ENCODE peak calls at places on chromosomes 3 and 15, in six cellular contexts. I is sigmoid colon; E is left lung; D is K562; J is activated CD8-positive, alpha-beta T cell treated with anti-CD3 and anti-CD28 coated beads for 36 hours; B is breast epithelium. O is an unnamed sample.

GRCh38 chr3:181872887-181873286 is 161.2 kb downstream of the SOX2 start:
- DNase-seq in D (no peak), B (no peak), E (no peak), I (no peak), J (no peak), O (no peak)

GRCh38 chr3:52056521-52056967 is at the start of gene DUSP7:
- DNase-seq in E (peak; percentile 95), B (no peak), I (peak; percentile 80), D (peak; percentile 70), J (peak; percentile 72), O (no peak)

GRCh38 chr15:66862111-66862815 is 160.2 kb downstream of the SMAD6 start:
- DNase-seq in D (no peak), E (no peak), J (no peak), I (no peak), B (peak; percentile 14), O (no peak)

GRCh38 chr15:70033109-70033508 is 64.6 kb downstream of the TLE3 start:
- DNase-seq in I (peak; percentile 34), J (no peak), D (no peak), E (no peak), B (no peak), O (no peak)

GRCh38 chr3:179949428-179949827 is 87.3 kb downstream of the PEX5L start:
- DNase-seq in J (no peak), I (no peak), E (no peak), D (no peak), B (no peak), O (no peak)

GRCh38 chr3:161149529-161149928 is 44.4 kb upstream of the B3GALNT1 start:
- DNase-seq in B (no peak), D (no peak), J (no peak), E (no peak), I (no peak), O (no peak)

GRCh38 chr3:119595639-119596329 is 1.9 kb upstream of the PLA1A start:
- DNase-seq in D (no peak), E (no peak), J (no peak), I (no peak), B (no peak), O (no peak)

GRCh38 chr3:119033393-119034255 is 1.0 kb downstream of the IGSF11 start:
- DNase-seq in D (no peak), E (no peak), B (no peak), J (no peak), I (no peak), O (no peak)

GRCh38 chr15:88894348-88894818 is 961 bp downstream of the HAPLN3 start:
- DNase-seq in J (peak; percentile 91), D (peak; percentile 76), B (peak; percentile 66), I (no peak), E (peak; percentile 85), O (no peak)

GRCh38 chr3:138296639-138297038 is 33.0 kb downstream of the NME9 start:
- DNase-seq in B (no peak), E (no peak), D (no peak), J (peak; percentile 58), I (no peak), O (no peak)

GRCh38 chr15:61131598-61131954 is 97.5 kb downstream of the RORA start:
- DNase-seq in B (no peak), J (no peak), D (no peak), I (no peak), E (no peak), O (no peak)

GRCh38 chr3:36487616-36488015 is 107.3 kb downstream of the STAC start:
- DNase-seq in E (no peak), B (no peak), I (no peak), J (no peak), D (no peak), O (no peak)

GRCh38 chr3:64353256-64353655 is 128.0 kb upstream of the PRICKLE2 start:
- DNase-seq in I (no peak), J (no peak), B (no peak), D (no peak), E (no peak), O (no peak)

GRCh38 chr15:30882861-30883433 is 20.8 kb upstream of the FAN1 start:
- DNase-seq in B (no peak), J (peak; percentile 58), E (peak; percentile 63), D (no peak), I (no peak), O (no peak)

GRCh38 chr15:70505411-70505919 is 257.9 kb downstream of the UACA start:
- DNase-seq in J (peak; percentile 57), E (no peak), I (no peak), D (no peak), B (no peak), O (peak; percentile 46)

GRCh38 chr15:83655237-83655616 is 1.3 kb downstream of the ADAMTSL3 start:
- DNase-seq in E (no peak), D (no peak), I (no peak), B (no peak), J (no peak), O (no peak)

GRCh38 chr15:83653288-83653638 is 660 bp upstream of the ADAMTSL3 start:
- DNase-seq in J (no peak), B (no peak), I (no peak), E (peak; percentile 71), D (no peak), O (no peak)

GRCh38 chr15:83653639-83654378 is at the start of gene ADAMTSL3:
- DNase-seq in I (peak; percentile 92), B (peak; percentile 73), E (peak; percentile 90), D (no peak), J (no peak), O (no peak)

GRCh38 chr15:83656192-83656591 is 2.3 kb downstream of the ADAMTSL3 start:
- DNase-seq in D (no peak), B (no peak), E (no peak), I (no peak), J (no peak), O (no peak)

GRCh38 chr15:83654379-83655236 is 685 bp downstream of the ADAMTSL3 start:
- DNase-seq in J (no peak), B (no peak), E (peak; percentile 77), D (no peak), I (peak; percentile 82), O (no peak)
- TF ChIP-seq CTCF in J (no peak), B (no peak), E (no peak), D (no peak), I (peak; percentile 12), O (no peak)

DNA sequence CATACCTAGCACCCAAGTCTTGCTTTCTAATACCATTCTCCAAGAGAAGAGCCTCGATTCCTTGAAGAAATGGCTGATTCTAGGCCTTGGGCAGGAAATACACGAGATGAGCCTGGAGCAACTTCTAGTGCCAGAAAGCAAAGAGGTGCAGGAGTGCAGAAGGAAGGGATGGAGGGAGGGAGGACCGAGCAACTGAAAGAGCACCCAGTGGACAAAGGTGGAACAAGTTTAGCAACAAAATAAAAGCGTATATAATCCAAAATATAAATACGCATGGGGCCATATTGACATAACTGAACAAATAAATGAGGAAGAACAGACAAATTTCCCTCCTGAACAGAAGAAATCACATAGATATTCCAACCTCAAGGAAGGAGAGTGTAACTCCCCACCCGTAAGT is 34.4 kb downstream of the CHSY1 start:
- DNase-seq in E (no peak), B (no peak), J (no peak), I (no peak), D (peak; percentile 23), O (no peak)
- TF ChIP-seq CTCF in E (no peak), B (no peak), J (no peak), I (no peak), D (no peak), O (no peak)

DNA sequence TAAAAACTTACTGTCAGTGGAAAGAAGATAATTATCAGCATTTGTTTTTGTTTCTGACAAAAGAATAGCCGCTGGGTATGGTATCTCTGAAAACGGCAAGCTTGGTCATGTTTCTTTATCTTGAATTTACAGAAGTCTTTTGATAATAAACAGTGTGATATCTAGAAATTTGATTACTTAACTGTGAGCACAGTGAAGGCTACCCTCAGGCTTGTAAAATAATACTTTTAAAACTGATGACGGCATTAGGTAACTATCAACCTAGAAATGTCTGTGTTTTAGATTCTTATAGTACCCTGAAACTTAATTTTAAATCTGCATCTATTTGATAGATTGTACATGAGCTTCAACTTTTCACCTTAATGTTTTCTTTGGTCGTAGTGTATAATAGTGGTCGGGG is 43.4 kb downstream of the NSUN3 start:
- DNase-seq in E (no peak), D (no peak), I (no peak), J (no peak), B (no peak), O (no peak)
- TF ChIP-seq CTCF in E (no peak), D (no peak), I (no peak), J (no peak), B (no peak), O (no peak)

GRCh38 chr15:68200016-68200861 is 4.9 kb downstream of the CALML4 start:
- DNase-seq in I (no peak), D (no peak), E (no peak), B (no peak), J (no peak), O (no peak)
- TF ChIP-seq CTCF in I (no peak), D (no peak), E (no peak), B (no peak), J (no peak), O (no peak)

DNA sequence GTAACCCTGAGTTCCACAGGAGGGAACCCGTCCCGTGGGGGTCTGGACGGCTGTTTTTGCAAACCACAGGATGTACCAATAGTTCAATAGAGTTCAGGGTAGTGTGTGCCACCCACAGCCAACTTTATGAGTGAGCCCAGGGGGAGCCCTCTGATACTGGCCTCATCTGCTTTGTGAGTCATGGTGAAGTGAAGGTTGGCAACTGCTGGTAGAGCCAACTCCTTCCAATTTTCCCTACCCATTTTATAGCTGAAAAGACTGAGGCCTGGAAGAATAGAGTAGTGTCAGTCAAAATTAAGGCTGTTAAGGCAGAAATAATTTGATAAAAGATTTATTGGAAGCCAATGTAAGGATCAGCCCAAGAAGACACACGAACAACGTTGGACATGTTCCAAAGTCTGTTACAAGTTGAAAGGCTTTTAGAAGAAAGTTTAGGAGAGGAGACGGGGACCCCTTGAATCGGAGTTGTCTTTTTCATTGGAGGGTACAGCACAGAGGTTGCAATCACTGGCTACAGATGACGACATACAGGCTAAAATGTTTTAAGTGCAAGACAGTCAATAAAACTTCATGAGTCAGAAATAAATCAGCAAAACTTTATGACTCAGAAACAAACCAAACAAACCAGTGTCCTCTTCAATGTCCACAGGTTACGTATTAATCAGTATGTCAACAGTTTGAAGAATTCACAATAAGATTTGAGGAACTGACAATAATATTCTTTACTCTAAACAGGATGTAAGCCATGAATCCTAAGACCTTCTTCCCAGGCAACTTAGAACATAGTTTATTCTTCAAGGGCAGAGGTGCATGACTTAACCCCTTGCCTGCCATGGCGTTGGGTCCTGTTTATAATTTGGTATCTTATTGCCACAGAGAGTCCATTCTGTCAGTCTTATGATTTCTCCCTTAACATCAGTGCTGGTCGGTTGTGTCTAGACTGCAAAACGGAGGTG is 62.9 kb upstream of the NR2E3 start:
- DNase-seq in E (no peak), B (no peak), J (no peak), D (no peak), I (no peak), O (no peak)
- TF ChIP-seq CTCF in E (no peak), B (no peak), J (no peak), D (no peak), I (no peak), O (no peak)

DNA sequence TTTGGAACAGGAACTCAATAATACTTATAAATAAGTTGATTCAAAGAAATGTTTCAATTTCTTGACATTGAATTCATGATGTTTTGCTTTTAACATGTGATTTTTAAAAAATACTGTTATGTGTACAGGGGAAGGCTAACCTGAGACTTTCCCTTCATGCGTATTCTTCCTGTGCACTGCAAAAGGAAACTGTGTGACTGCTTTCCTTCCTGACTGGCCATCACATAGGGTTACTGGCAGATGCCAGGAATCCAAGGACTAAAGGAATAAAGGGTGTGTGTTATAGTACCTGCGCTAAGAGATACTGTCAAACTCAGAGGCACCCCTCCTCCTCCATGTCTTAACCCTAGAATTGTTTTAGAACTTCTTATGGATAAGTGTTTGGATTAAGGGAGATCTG is 236.0 kb downstream of the UBE2E2 start:
- DNase-seq in E (no peak), D (no peak), I (no peak), B (no peak), J (no peak), O (no peak)
- TF ChIP-seq CTCF in E (no peak), D (no peak), I (no peak), B (no peak), J (no peak), O (no peak)

O was measured in chondrocyte.